ENCODE peak calls at places on chromosomes 5 and 9, in four cellular contexts. H, I, D and O are unnamed samples.

GRCh38 chr9:81661339-81661738 is 28.0 kb downstream of the TLE1 start:
- DNase-seq in I (no peak), D (no peak), H (no peak), O (no peak)

GRCh38 chr9:134475051-134475790 is 149.0 kb downstream of the RXRA start:
- DNase-seq in D (no peak), H (peak; percentile 64), I (peak; percentile 81), O (peak; percentile 29)

GRCh38 chr9:124505006-124505900 is 1.9 kb downstream of the NR5A1 start:
- DNase-seq in I (no peak), H (no peak), D (no peak), O (no peak)

GRCh38 chr9:64773491-64773931 is 511.5 kb downstream of the FOXD4L5 start:
- DNase-seq in D (no peak), I (no peak), H (no peak), O (no peak)

GRCh38 chr5:151078490-151079262 is 2.2 kb downstream of the TNIP1 start:
- DNase-seq in D (peak; percentile 70), H (no peak), I (no peak), O (peak; percentile 58)

GRCh38 chr9:37004424-37004935 is 29.6 kb downstream of the PAX5 start:
- DNase-seq in H (no peak), D (no peak), I (no peak), O (no peak)

GRCh38 chr5:113215401-113216060 is 219.3 kb downstream of the TSSK1B start:
- DNase-seq in H (peak; percentile 47), I (no peak), D (no peak), O (no peak)

GRCh38 chr9:104895572-104895971 is 32.4 kb downstream of the ABCA1 start:
- DNase-seq in D (no peak), I (no peak), H (peak; percentile 80), O (no peak)

GRCh38 chr5:136025900-136026299 is 2.9 kb upstream of the TGFBI start:
- DNase-seq in I (peak; percentile 55), D (no peak), H (no peak), O (no peak)

GRCh38 chr5:58318468-58318867 is 141.4 kb downstream of the PLK2 start:
- DNase-seq in H (peak; percentile 16), I (no peak), D (no peak), O (no peak)

GRCh38 chr9:76459691-76460635 is 981 bp downstream of the GCNT1 start:
- DNase-seq in D (no peak), I (peak; percentile 32), H (peak; percentile 55), O (no peak)

GRCh38 chr9:133702798-133703570 is 35.2 kb downstream of the SARDH start:
- DNase-seq in I (no peak), D (no peak), H (no peak), O (no peak)

GRCh38 chr5:134090482-134090881 is 24.0 kb upstream of the TCF7 start:
- DNase-seq in D (no peak), H (no peak), I (no peak), O (no peak)

GRCh38 chr5:53041071-53041692 is 52.0 kb downstream of the ITGA2 start:
- DNase-seq in H (peak; percentile 63), I (no peak), D (no peak), O (no peak)

GRCh38 chr5:167050568-167051214 is 1240.8 kb upstream of the WWC1 start:
- DNase-seq in I (no peak), H (peak; percentile 25), D (no peak), O (no peak)

GRCh38 chr5:68329554-68329953 is 114.0 kb downstream of the PIK3R1 start:
- DNase-seq in D (no peak), H (peak; percentile 63), I (no peak), O (no peak)

GRCh38 chr9:83266618-83267543 is 203.9 kb upstream of the RASEF start:
- DNase-seq in I (peak; percentile 60), D (no peak), H (peak; percentile 17), O (no peak)

GRCh38 chr5:141947366-141947765 is 10.6 kb downstream of the PCDH12 start:
- DNase-seq in H (no peak), I (no peak), D (no peak), O (no peak)

GRCh38 chr5:151014680-151015343 is 5.6 kb upstream of the GPX3 start:
- DNase-seq in H (no peak), D (no peak), I (no peak), O (no peak)

GRCh38 chr5:66151030-66151429 is 6.9 kb downstream of the SREK1 start:
- DNase-seq in D (no peak), I (no peak), H (no peak), O (no peak)

GRCh38 chr5:137367951-137368350 is 131.2 kb downstream of the SPOCK1 start:
- DNase-seq in D (no peak), H (no peak), I (no peak), O (no peak)

GRCh38 chr5:139966856-139967255 is 76.2 kb downstream of the NRG2 start:
- DNase-seq in H (no peak), I (peak; percentile 10), D (no peak), O (no peak)

GRCh38 chr9:19946446-19947109 is 157.7 kb upstream of the SLC24A2 start:
- DNase-seq in H (no peak), D (no peak), I (no peak), O (no peak)

GRCh38 chr9:87549774-87550173 is 52.1 kb downstream of the DAPK1 start:
- DNase-seq in D (no peak), H (no peak), I (no peak), O (no peak)

GRCh38 chr5:168341178-168341577 is 49.7 kb downstream of the WWC1 start:
- DNase-seq in D (no peak), I (no peak), H (no peak), O (no peak)

GRCh38 chr9:137606005-137606601 is 617 bp downstream of the ARRDC1 start:
- DNase-seq in D (peak; percentile 54), H (no peak), I (no peak), O (peak; percentile 39)

GRCh38 chr9:107024193-107024592 is 161.2 kb downstream of the ZNF462 start:
- DNase-seq in H (no peak), I (no peak), D (no peak), O (no peak)

GRCh38 chr5:91123896-91124295 is 259.2 kb downstream of the ARRDC3 start:
- DNase-seq in D (no peak), H (no peak), I (no peak), O (no peak)

GRCh38 chr5:75885849-75886596 is 168.8 kb upstream of the POC5 start:
- DNase-seq in H (peak; percentile 5), D (no peak), I (no peak), O (no peak)

GRCh38 chr5:41707853-41708603 is 162.2 kb downstream of the OXCT1 start:
- DNase-seq in H (peak; percentile 61), D (no peak), I (no peak), O (no peak)

GRCh38 chr9:22649384-22649783 is 202.8 kb downstream of the DMRTA1 start:
- DNase-seq in D (no peak), I (no peak), H (no peak), O (no peak)